ENCODE peak calls at places on chromosome 7, in ten cellular contexts. S, L, V, T, I, Y, X, K, N and F are unnamed samples.
A peak's percentile ranks its signal among the peaks of the same experiment; 100 is the strongest.

GRCh38 chr7:40133561-40134427 is 628 bp downstream of the MPLKIP start:
- DNase-seq in N (no peak), S (no peak), Y (no peak), L (no peak), I (no peak), K (no peak), T (no peak), X (no peak), V (no peak), F (no peak)

GRCh38 chr7:28311670-28312069 is 100.6 kb upstream of the CREB5 start:
- DNase-seq in K (no peak), X (peak; percentile 59), L (no peak), I (no peak), V (no peak), T (no peak), N (no peak), Y (no peak), S (no peak), F (no peak)

GRCh38 chr7:142892941-142893340 is 7.4 kb upstream of the TRPV6 start:
- DNase-seq in I (no peak), V (no peak), Y (no peak), T (no peak), S (no peak), X (no peak), K (no peak), N (no peak), L (no peak), F (no peak)

GRCh38 chr7:91398341-91398740 is 134.1 kb downstream of the FZD1 start:
- DNase-seq in Y (no peak), T (no peak), L (no peak), S (no peak), V (no peak), X (no peak), N (no peak), I (no peak), K (no peak), F (no peak)

GRCh38 chr7:120021085-120021484 is 251.9 kb upstream of the KCND2 start:
- DNase-seq in L (no peak), T (no peak), N (no peak), X (no peak), S (no peak), K (no peak), I (no peak), Y (no peak), V (no peak), F (no peak)

GRCh38 chr7:6252748-6253147 is 19.7 kb downstream of the CYTH3 start:
- DNase-seq in X (no peak), T (no peak), N (no peak), Y (no peak), V (no peak), I (no peak), L (no peak), K (no peak), S (no peak), F (no peak)

GRCh38 chr7:134493091-134493490 is 34.2 kb upstream of the AKR1B1 start:
- DNase-seq in S (no peak), L (no peak), V (no peak), Y (no peak), K (no peak), N (no peak), I (no peak), T (no peak), X (no peak), F (no peak)

GRCh38 chr7:27689045-27689877 is 26.6 kb upstream of the HIBADH start:
- DNase-seq in X (no peak), V (no peak), S (no peak), L (no peak), K (no peak), I (peak; percentile 5), T (no peak), N (no peak), Y (no peak), F (no peak)

GRCh38 chr7:79515358-79515757 is 61.9 kb upstream of the MAGI2 start:
- DNase-seq in S (no peak), I (no peak), T (no peak), X (no peak), V (no peak), Y (no peak), K (no peak), N (no peak), L (no peak), F (no peak)

GRCh38 chr7:27640914-27641570 is 21.6 kb downstream of the HIBADH start:
- DNase-seq in V (no peak), N (peak; percentile 37), Y (no peak), X (no peak), S (no peak), T (no peak), K (no peak), I (no peak), L (no peak), F (no peak)

GRCh38 chr7:106448346-106448991 is 163.7 kb upstream of the NAMPT start:
- DNase-seq in I (no peak), L (no peak), V (no peak), X (no peak), T (no peak), S (no peak), Y (no peak), K (no peak), N (no peak), F (no peak)

GRCh38 chr7:28008171-28008570 is 172.4 kb downstream of the JAZF1 start:
- DNase-seq in I (no peak), T (no peak), V (no peak), L (no peak), K (no peak), S (no peak), Y (no peak), X (no peak), N (no peak), F (no peak)

DNA sequence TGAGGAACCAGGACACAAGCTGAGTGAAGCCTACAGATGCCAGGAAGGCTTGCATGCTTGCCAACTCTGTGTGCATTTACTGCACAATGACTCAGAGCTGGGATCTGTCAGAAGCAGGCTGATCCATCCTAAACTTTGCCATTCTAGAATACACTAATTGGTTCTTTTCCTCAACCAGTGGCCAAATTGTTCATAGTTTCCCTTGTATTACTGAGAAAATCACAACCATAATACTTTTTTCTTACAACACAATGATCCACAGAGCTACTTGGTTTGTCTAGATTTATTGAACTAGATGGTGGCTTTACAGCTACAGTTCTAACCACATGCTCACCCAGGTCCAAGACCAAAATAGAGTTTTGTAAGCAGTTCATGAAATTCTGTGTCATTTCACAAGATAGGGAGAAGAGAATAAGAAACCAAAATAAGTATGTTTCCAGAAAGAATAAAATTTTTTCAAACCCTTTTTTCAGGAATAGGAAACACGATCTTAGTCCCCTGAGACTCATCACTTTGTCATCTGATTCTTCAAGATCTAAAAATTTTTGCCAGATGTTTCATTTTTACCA is 21.0 kb upstream of the LRRC17 start:
- DNase-seq in K (peak; percentile 55), V (no peak), T (no peak), I (no peak), Y (no peak), L (no peak), N (peak; percentile 75), X (no peak), S (peak; percentile 61), F (peak; percentile 35)
- H3K27ac ChIP-seq in K (no peak overlapping the region), V (no peak overlapping the region), T (no peak overlapping the region), I (no peak overlapping the region), Y (no peak overlapping the region), L (no peak overlapping the region), N (no peak overlapping the region), X (no peak overlapping the region), S (no peak overlapping the region), F (peak overlapping the region; percentile 15)

DNA sequence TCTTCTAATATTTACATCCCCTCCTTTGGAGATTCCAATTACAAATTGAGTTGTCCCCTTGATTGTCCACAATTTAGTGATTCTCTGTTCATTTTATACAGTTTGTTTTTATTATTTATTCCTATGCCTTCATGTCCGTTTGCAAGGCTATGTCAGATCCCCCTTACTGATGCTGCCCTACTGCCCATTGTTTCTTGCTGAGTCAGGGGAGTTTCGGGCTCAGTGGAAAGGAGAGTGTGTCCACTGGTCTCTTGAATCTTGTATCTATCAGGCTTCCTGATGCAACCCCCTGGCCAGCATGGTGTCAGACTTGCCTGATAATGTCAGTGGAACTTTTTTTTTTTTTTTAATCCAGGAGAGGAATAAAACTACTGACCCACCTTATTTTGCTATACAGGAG is 384.4 kb downstream of the CDC14C start:
- DNase-seq in X (no peak), T (no peak), Y (no peak), N (no peak), K (no peak), I (no peak), S (no peak), L (no peak), V (no peak), F (no peak)
- TF ChIP-seq CTCF in X (no peak), T (no peak), Y (no peak), N (no peak), K (no peak), I (no peak), S (no peak), L (no peak), V (no peak), F (no peak)

DNA sequence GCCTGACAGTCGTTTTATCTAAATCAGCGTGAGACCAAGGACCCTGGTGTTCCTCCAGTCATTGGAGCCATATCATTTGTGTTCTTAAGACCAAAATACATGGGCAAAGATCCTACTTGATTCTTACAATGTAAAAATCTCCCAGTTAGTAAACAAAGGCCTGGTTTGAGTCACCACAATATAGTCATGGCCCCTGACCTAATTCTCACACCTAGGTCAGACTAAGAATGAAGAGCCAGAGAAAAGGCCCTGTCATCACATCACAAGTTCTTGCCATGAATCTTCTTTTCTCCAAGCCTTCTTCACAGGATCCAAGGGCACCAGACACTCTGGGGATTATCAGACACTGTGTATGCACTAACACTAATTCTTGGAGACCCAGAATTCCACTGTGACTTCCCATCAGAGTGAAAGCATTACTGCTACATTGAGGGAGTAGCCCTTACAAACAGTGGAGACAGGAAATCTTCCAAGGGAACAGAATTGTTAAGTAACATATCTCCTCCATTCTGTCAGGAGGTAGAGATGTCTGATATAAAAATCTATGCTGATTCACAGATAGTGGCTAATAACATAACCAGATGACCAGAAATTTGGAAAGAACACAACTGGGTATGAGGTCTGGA is 7.6 kb upstream of the ERVW-1 start:
- DNase-seq in S (no peak), N (no peak), V (no peak), Y (no peak), T (no peak), L (no peak), I (no peak), K (no peak), X (no peak), F (no peak)
- H3K27ac ChIP-seq in S (no peak overlapping the region), N (no peak overlapping the region), V (no peak overlapping the region), Y (no peak overlapping the region), T (no peak overlapping the region), L (no peak overlapping the region), I (no peak overlapping the region), K (peak overlapping the region; percentile 16), X (no peak overlapping the region), F (no peak overlapping the region)

DNA sequence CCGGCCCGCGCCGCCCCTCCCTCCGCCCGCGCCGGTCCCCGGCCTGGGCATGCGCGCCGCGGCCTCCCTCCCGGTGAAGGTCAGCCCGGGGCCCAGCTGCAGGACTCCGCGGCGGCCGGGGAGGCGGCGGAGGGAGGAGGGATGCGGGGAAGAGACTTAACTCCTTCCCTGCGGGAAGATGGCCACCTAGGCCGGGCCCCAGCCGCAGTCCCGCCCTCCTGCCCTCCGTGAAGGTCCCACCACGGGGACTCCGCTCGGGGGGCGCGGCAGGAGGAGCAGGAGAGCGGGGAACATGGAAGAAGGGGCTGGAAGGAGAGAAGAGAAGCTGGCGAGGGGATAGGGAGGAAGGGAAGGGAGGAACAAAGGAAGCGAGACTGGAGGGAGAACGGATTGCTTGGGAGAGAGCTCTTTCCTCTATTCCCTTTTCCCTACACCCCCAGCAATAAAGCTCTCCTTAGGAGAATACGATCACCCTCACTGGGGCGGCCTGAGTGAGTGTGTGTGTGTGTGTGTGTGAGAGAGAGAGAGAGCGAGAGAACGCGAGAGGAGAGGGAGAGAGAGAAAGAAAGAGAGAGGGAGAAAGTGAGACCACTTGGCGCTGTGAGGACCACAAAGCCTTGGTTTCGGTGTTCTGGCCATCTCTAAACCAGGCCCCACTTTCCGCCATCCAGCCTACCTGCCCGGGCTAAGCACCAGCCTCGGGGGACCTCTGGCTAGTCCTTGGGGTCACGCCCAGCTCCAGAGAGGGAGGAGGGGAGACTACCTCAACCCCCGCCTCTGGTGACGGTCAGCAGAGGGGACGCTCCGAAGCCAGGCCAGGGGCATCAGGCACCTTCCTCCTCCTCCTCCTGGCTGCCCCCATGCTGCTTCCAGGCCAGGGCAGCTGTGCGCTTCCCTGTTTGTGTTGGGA is 3.7 kb upstream of the SMARCD3 start:
- DNase-seq in T (no peak), S (peak; percentile 33), N (peak; percentile 70), K (peak; percentile 89), V (peak; percentile 87), Y (peak; percentile 45), X (peak; percentile 48), L (no peak), I (peak; percentile 88), F (peak; percentile 74)
- TF ChIP-seq CTCF in T (no peak), S (no peak), N (no peak), K (no peak), V (no peak), Y (no peak), X (no peak), L (no peak), I (no peak), F (no peak)